ENCODE peak calls at places on chromosomes 6 and 20, in four cellular contexts. P, O, G and R are unnamed samples. For H3K9me3 and H3K4me1, the result is how much of the 10 kb centered on the place peaks cover.

GRCh38 chr20:9087531-9088217 is 18.8 kb downstream of the PLCB4 start:
- DNase-seq in P (no peak), O (no peak), G (no peak), R (no peak)

GRCh38 chr20:33234050-33234449 is 1.7 kb upstream of the BPIFA1 start:
- DNase-seq in P (no peak), O (no peak), G (no peak), R (no peak)

GRCh38 chr20:17854307-17854903 is 114.2 kb downstream of the SNX5 start:
- DNase-seq in P (no peak), O (no peak), G (no peak), R (peak)

GRCh38 chr20:10924628-10925266 is 250.9 kb upstream of the JAG1 start:
- DNase-seq in P (no peak), O (no peak), G (no peak), R (no peak)

GRCh38 chr6:152635949-152636674 is 1.1 kb downstream of the SYNE1 start:
- DNase-seq in P (peak), O (no peak), G (no peak), R (peak)

GRCh38 chr6:105485456-105485855 is 82.6 kb upstream of the PREP start:
- DNase-seq in P (no peak), O (no peak), G (no peak), R (no peak)

GRCh38 chr20:51886891-51887608 is 84.7 kb upstream of the SALL4 start:
- DNase-seq in P (no peak), O (no peak), G (no peak), R (no peak)

GRCh38 chr6:116514103-116514502 is 2.7 kb downstream of the CALHM5 start:
- DNase-seq in P (no peak), O (no peak), G (no peak), R (no peak)

GRCh38 chr6:42369568-42369967 is 82.2 kb downstream of the TRERF1 start:
- DNase-seq in P (no peak), O (peak), G (no peak), R (no peak)

GRCh38 chr20:36214684-36215256 is 21.5 kb upstream of the AAR2 start:
- DNase-seq in P (no peak), O (no peak), G (no peak), R (no peak)

GRCh38 chr20:38190936-38191371 is 25.9 kb upstream of the TGM2 start:
- DNase-seq in P (peak), O (no peak), G (no peak), R (no peak)

GRCh38 chr6:4884646-4885427 is 108.6 kb downstream of the CDYL start:
- DNase-seq in P (no peak), O (no peak), G (no peak), R (no peak)

GRCh38 chr6:130029163-130029562 is 10.8 kb downstream of the L3MBTL3 start:
- DNase-seq in P (no peak), O (no peak), G (no peak), R (no peak)

GRCh38 chr6:52543729-52544324 is 33.0 kb downstream of the TRAM2 start:
- DNase-seq in P (no peak), O (no peak), G (no peak), R (peak)

GRCh38 chr20:52667358-52667757 is 304.8 kb upstream of the TSHZ2 start:
- DNase-seq in P (no peak), O (no peak), G (no peak), R (no peak)

GRCh38 chr20:57627972-57628650 is 7.9 kb upstream of the ZBP1 start:
- DNase-seq in P (peak), O (peak), G (peak), R (peak)

GRCh38 chr20:22368235-22368634 is 216.1 kb downstream of the FOXA2 start:
- DNase-seq in P (no peak), O (no peak), G (no peak), R (no peak)

GRCh38 chr20:58544301-58544700 is 29.1 kb upstream of the APCDD1L start:
- DNase-seq in P (no peak), O (no peak), G (no peak), R (no peak)

GRCh38 chr6:138229072-138229471 is 10.8 kb upstream of the PBOV1 start:
- DNase-seq in P (no peak), O (no peak), G (no peak), R (no peak)

GRCh38 chr6:25832670-25833069 is 818 bp upstream of the SLC17A1 start:
- DNase-seq in P (no peak), O (no peak), G (no peak), R (no peak)

GRCh38 chr6:25834950-25835349 is 3.1 kb upstream of the SLC17A1 start:
- DNase-seq in P (no peak), O (no peak), G (no peak), R (no peak)

GRCh38 chr6:25833136-25833535 is 1.3 kb upstream of the SLC17A1 start:
- DNase-seq in P (no peak), O (no peak), G (no peak), R (no peak)

GRCh38 chr6:25832307-25832662 is 433 bp upstream of the SLC17A1 start:
- DNase-seq in P (no peak), O (no peak), G (no peak), R (no peak)

GRCh38 chr6:25835442-25836283 is 3.8 kb upstream of the SLC17A1 start:
- DNase-seq in P (no peak), O (no peak), G (no peak), R (no peak)
- H3K27ac ChIP-seq in P (peak), O (peak), G (no peak), R (no peak)

GRCh38 chr6:170162011-170162770 is 128.7 kb downstream of the DLL1 start:
- DNase-seq in P (no peak), O (no peak), G (no peak), R (no peak)
- H3K9me3 ChIP-seq in P (under half), O (under half), G (under half), R (under half)

GRCh38 chr6:30888472-30889137 is 4.3 kb downstream of the DDR1 start:
- DNase-seq in P (no peak), O (no peak), G (no peak), R (peak)
- H3K4me1 ChIP-seq in P (under half), O (under half), G (under half), R (under half)

GRCh38 chr6:149456311-149457021 is 28.3 kb downstream of the ZC3H12D start:
- DNase-seq in P (no peak), O (no peak), G (no peak), R (no peak)

GRCh38 chr6:149453597-149454340 is 31.0 kb downstream of the ZC3H12D start:
- DNase-seq in P (no peak), O (no peak), G (no peak), R (no peak)

GRCh38 chr6:149454405-149454848 is 30.4 kb downstream of the ZC3H12D start:
- DNase-seq in P (peak), O (no peak), G (peak), R (peak)

GRCh38 chr6:149457316-149457884 is 27.4 kb downstream of the ZC3H12D start:
- DNase-seq in P (no peak), O (no peak), G (no peak), R (no peak)

GRCh38 chr6:149455028-149455732 is 29.6 kb downstream of the ZC3H12D start:
- DNase-seq in P (no peak), O (no peak), G (peak), R (no peak)
- H3K27ac ChIP-seq in P (no peak), O (peak), G (peak), R (peak)

GRCh38 chr6:30304002-30304401 is 22.7 kb upstream of the TRIM39 start:
- DNase-seq in P (no peak), O (no peak), G (no peak), R (no peak)
- H3K9me3 ChIP-seq in P (under half), O (under half), G (under half), R (under half)

DNA sequence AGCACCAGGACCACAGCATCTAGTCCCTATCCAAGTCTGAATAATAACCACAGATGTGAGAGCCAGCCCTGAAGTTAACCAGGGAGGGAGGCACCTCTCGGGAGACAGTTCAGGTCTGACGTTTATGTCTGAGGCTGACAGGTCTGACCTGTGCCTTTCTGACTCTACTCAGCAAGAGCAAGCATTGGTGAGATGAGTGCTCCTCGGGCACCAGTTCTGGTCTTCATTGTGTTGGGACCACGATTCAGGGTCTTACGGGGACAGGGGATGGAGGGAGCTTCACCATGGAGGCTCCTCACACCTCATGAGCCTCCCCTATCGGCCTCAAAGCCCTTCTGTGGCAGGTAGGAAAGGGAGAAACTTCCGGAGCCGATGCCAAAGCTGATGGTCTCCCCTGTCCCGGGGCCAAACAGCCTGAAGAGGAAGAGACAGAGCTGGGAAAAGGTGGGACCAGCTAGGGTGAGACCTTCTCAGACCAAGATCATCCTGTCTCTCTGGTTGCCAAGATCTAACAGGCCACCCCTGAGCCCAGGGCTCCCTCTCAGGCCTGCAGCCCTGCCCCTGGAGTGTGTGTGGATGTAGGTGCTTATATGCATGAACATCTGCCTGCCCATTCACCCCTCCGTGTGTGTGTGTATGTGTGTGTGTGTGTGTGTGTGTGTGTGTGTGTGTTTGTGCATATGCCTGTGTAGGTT is 170.5 kb downstream of the VEGFA start:
- DNase-seq in P (peak), O (no peak), G (no peak), R (no peak)
- H3K4me1 ChIP-seq in P (under half), O (under half), G (under half), R (under half)

GRCh38 chr6:85561750-85562357 is 31.8 kb downstream of the SNX14 start:
- DNase-seq in P (no peak), O (no peak), G (no peak), R (no peak)
- H3K27ac ChIP-seq in P (no peak), O (no peak), G (no peak), R (no peak)

GRCh38 chr20:1722513-1723050 is 65.0 kb upstream of the SIRPG start:
- DNase-seq in P (no peak), O (no peak), G (no peak), R (no peak)
- H3K9me3 ChIP-seq in P (under half), O (under half), G (under half), R (under half)

DNA sequence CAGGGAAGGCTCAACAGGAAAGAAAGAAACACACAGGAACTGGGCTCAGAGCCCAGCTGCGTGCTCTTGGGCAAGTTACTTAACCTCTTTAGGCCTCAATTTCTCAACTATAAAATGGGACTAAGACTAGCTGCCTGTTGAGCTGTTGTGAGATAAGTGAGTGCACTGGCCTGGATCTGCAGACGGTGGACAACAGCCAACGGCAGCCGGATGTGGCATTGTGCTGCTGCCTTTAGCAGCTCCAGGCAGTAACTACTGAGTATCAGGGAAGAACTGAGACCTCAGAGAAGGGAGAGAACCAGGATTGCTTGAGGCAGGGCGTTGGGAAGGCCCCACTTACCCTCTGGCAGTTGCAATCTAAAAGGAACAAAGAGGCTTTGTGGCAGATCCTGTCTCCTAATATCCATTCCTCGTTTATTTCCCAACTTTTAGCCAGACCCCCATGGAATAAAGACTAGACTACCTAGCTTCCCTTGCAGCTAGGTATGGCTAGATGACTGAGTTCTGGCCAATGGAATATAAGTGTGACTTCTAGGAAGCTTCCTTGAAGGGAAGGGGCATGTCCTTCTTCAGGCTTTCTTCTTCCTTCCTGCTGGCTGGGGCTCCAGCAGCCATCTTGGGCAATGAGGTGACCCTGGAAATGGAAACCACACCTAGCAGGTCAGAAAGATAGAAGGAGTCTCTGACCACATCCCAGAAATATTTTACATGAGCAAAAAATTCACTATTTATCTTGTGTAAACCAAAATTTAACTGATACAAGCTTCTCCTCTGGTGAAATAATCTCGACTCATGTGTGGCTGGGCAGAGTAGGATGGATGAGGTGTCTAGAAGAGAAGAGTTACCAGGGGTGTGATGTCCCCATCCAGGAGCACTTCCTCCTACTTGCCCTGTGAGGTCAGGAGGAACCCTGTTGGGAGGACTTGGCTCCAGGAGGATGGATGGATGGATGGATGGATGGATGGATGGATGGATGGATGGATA is 67.6 kb downstream of the MRPL14 start:
- DNase-seq in P (no peak), O (no peak), G (no peak), R (no peak)
- H3K4me1 ChIP-seq in P (under half), O (under half), G (under half), R (under half)